ENCODE peak calls at places on chromosomes 13 and 19, in ten cellular contexts. S, Y, I, K, G, L, P, R, A and Z are unnamed samples.

GRCh38 chr13:94412870-94413269 is 66.6 kb downstream of the DCT start:
- DNase-seq in K (no peak), S (no peak), L (no peak), R (no peak), A (no peak), P (no peak), I (no peak), Y (no peak), G (no peak), Z (no peak)

GRCh38 chr19:55632463-55632834 is 8.1 kb upstream of the ZNF784 start:
- DNase-seq in S (peak; percentile 91), K (peak; percentile 97), P (peak; percentile 94), G (peak; percentile 80), R (no peak), I (peak; percentile 99), L (peak; percentile 86), A (peak; percentile 93), Y (peak; percentile 73), Z (peak; percentile 79)

GRCh38 chr13:64529874-64530485 is 2700.2 kb downstream of the PCDH9 start:
- DNase-seq in P (no peak), A (no peak), L (no peak), S (no peak), G (no peak), Y (no peak), I (peak; percentile 30), R (no peak), K (peak; percentile 23), Z (no peak)

GRCh38 chr13:51821666-51822065 is 17.7 kb upstream of the DHRS12 start:
- DNase-seq in R (no peak), P (no peak), I (no peak), A (no peak), Y (no peak), S (no peak), K (no peak), L (no peak), G (no peak), Z (no peak)

GRCh38 chr19:57058871-57059270 is 60.9 kb upstream of the USP29 start:
- DNase-seq in K (no peak), G (no peak), R (no peak), L (no peak), A (no peak), I (no peak), P (no peak), Y (no peak), S (no peak), Z (no peak)

GRCh38 chr19:1066251-1066747 is 668 bp upstream of the ARHGAP45 start:
- DNase-seq in I (peak; percentile 57), G (no peak), S (no peak), R (no peak), P (no peak), A (no peak), Y (no peak), K (no peak), L (no peak), Z (no peak)

GRCh38 chr13:113539822-113540221 is 44.7 kb upstream of the TFDP1 start:
- DNase-seq in A (no peak), S (no peak), L (no peak), R (no peak), K (no peak), Y (no peak), I (no peak), G (peak; percentile 22), P (no peak), Z (no peak)

GRCh38 chr19:55652311-55653078 is 2.3 kb upstream of the U2AF2 start:
- DNase-seq in L (no peak), P (no peak), A (no peak), K (no peak), G (no peak), S (no peak), R (peak; percentile 90), I (no peak), Y (peak; percentile 75), Z (no peak)

GRCh38 chr13:56561327-56561726 is 579.4 kb upstream of the PRR20A start:
- DNase-seq in P (no peak), Y (no peak), R (no peak), A (no peak), G (no peak), I (peak; percentile 4), S (no peak), L (no peak), K (no peak), Z (no peak)

GRCh38 chr13:35005051-35005450 is 63.0 kb downstream of the NBEA start:
- DNase-seq in A (no peak), Y (no peak), K (no peak), G (no peak), P (no peak), R (no peak), L (no peak), S (no peak), I (no peak), Z (no peak)

GRCh38 chr19:46714523-46715106 is 2.3 kb downstream of the PRKD2 start:
- DNase-seq in P (no peak), A (no peak), L (no peak), G (peak; percentile 61), I (no peak), R (no peak), Y (no peak), K (no peak), S (no peak), Z (no peak)

DNA sequence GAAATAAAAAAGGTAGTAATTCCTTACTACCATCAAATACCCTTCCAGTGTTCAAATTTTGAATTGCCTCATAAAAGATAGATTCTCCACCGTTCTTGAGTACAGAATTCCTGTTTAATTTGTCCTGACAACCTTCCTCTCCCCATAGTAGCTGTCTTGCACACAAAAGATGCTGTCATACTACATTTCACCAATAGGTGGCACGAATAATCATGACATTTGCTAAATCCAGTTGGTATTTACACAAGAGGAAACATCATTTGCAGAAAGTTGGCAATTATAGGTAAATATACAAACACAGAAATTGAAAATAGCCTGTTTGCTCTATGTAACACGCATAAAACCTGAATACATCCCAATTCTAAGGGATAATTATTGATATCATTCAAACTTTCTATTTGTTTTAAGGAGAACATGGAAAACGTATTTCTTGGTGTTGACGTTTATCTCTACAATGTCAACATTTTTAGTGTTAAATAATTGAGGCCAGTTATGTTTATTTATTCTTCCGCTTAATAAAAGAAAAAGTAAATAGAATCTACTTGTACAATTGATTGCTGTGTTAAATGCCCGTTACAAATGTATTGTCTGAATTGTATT is 58.3 kb upstream of the CLDN10 start:
- DNase-seq in P (no peak), G (no peak), Y (no peak), L (no peak), R (no peak), S (no peak), A (peak; percentile 52), K (no peak), I (peak; percentile 83), Z (no peak)
- TF ChIP-seq CTCF in P (peak; percentile 70), G (peak; percentile 48), Y (peak; percentile 77), L (peak; percentile 65), R (peak; percentile 58), S (peak; percentile 37), A (peak; percentile 48), K (peak; percentile 88), I (peak; percentile 77), Z (peak; percentile 70)

DNA sequence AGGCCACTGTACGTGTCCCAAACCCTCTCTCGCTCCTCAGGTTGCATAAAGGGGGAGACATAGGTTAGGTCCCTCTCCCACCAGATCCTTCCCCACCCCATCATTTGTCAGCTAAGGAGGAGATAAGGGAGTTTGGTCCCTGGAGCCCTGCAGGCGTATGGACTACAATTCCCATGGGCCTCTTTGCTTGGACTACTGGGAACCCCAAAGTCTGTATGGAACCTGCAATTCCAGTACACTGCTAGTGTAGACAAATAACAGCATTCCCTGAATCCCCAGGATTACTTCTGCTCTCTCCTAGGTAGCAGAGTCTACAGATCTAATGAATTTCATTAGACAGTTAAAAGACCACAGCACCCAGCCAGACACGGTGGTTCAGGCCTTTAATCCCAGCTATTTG is 16.0 kb upstream of the HSD17B14 start:
- DNase-seq in K (no peak), L (no peak), A (no peak), P (no peak), S (no peak), I (no peak), R (no peak), G (no peak), Y (no peak), Z (no peak)
- H3K9me3 ChIP-seq in K (no peaks in the 10 kb centered on the region), L (no peaks in the 10 kb centered on the region), A (no peaks in the 10 kb centered on the region), P (no peaks in the 10 kb centered on the region), S (no peaks in the 10 kb centered on the region), I (no peaks in the 10 kb centered on the region), R (no peaks in the 10 kb centered on the region), G (no peaks in the 10 kb centered on the region), Y (no peaks in the 10 kb centered on the region), Z (no peaks in the 10 kb centered on the region)

GRCh38 chr13:111215081-111216047 is 100.3 kb downstream of the ARHGEF7 start:
- DNase-seq in Y (peak; percentile 70), R (no peak), I (no peak), S (peak; percentile 80), G (no peak), P (no peak), A (no peak), K (peak; percentile 62), L (no peak), Z (no peak)
- H3K4me1 ChIP-seq in Y (peaks cover 97% of the 10 kb centered on the region), R (peaks cover 51% of the 10 kb centered on the region), I (peaks cover 5% of the 10 kb centered on the region), S (peaks cover 88% of the 10 kb centered on the region), G (no peaks in the 10 kb centered on the region), P (peaks cover under 1% of the 10 kb centered on the region), A (peaks cover 3% of the 10 kb centered on the region), K (peaks cover 19% of the 10 kb centered on the region), L (peaks cover 94% of the 10 kb centered on the region), Z (peaks cover 4% of the 10 kb centered on the region)

DNA sequence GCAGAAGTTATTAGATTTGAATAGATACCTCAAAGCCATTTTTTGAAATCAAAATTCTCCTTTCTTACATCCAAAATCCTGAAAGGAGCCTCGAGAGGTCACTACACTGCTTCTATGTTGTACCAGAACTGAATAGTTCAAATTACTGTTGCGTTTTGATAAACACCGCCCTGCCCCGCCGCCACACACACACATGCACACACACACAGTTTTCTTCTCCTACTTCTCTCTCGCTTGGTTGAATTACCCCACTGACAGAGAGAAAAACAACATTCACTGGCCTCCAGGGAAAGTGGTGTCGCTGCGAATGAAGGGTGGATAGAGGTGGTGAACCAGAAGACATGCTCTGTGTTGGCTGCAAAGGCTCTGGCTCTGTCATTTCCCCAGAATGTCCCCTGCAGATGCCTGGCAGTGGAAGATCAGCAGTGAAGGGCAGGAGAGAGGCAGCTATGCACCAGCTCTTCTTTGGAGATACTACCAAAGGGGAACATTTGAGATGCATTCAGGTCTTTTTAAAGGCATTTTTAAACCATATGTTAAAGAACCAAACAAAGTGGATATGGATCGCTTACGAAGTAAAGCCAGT is 183.3 kb upstream of the RFC3 start:
- DNase-seq in R (no peak), L (no peak), Y (peak; percentile 45), I (no peak), G (no peak), P (no peak), S (no peak), K (no peak), A (no peak), Z (no peak)
- TF ChIP-seq CTCF in R (no peak), L (no peak), Y (no peak), I (no peak), G (no peak), P (no peak), S (no peak), K (no peak), A (no peak), Z (no peak)

DNA sequence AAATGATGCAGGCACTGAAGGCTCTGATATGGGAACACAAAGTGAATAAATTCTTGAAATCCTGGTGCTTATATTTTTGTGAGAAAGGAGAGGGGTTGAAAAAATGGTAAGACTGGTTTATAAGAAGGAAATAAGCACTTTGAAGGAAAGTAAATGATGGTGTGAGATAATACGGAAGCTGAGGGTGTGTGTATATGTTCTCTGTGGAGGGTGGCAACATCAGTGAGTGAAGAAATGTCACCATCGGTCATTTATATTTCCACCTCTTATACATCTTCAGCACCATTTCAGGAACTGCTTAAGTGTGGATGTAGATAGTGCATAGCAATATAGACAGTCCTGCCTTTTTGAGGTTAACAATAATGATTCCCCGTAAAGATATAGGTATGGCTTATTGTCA is 17.5 kb downstream of the ZNF136 start:
- DNase-seq in I (no peak), Y (no peak), L (no peak), K (no peak), R (no peak), A (no peak), P (no peak), G (no peak), S (no peak), Z (no peak)
- H3K9me3 ChIP-seq in I (peaks cover 47% of the 10 kb centered on the region), Y (peaks cover 25% of the 10 kb centered on the region), L (no peaks in the 10 kb centered on the region), K (peaks cover 3% of the 10 kb centered on the region), R (peaks cover 13% of the 10 kb centered on the region), A (no peaks in the 10 kb centered on the region), P (peaks cover 14% of the 10 kb centered on the region), G (peaks cover 56% of the 10 kb centered on the region), S (peaks cover 4% of the 10 kb centered on the region), Z (peaks cover 62% of the 10 kb centered on the region)